ENCODE peak calls at places on chromosomes 4 and X, in five cellular contexts. One of them, this sample, is unnamed.

GRCh38 chrX:45715787-45716186 is 515.1 kb upstream of the DIPK2B start:
- DNase-seq in AG04450: no peak
- DNase-seq in AG09309: no peak
- DNase-seq in CD8-positive, alpha-beta T cell: no peak
- DNase-seq in cardiac fibroblast: no peak
- DNase-seq in this sample: no peak

GRCh38 chr4:139628184-139629012 is 37.2 kb upstream of the MGST2 start:
- DNase-seq in AG09309: no peak
- DNase-seq in cardiac fibroblast: no peak
- DNase-seq in CD8-positive, alpha-beta T cell: no peak
- DNase-seq in AG04450: no peak
- DNase-seq in this sample: no peak

GRCh38 chrX:22365460-22365859 is 92.7 kb downstream of the CBLL2 start:
- DNase-seq in CD8-positive, alpha-beta T cell: no peak
- DNase-seq in AG04450: no peak
- DNase-seq in cardiac fibroblast: peak; percentile 41
- DNase-seq in AG09309: peak; percentile 47
- DNase-seq in this sample: peak; percentile 88

GRCh38 chr4:81712714-81713113 is 241.0 kb upstream of the RASGEF1B start:
- DNase-seq in AG04450: no peak
- DNase-seq in AG09309: no peak
- DNase-seq in CD8-positive, alpha-beta T cell: no peak
- DNase-seq in cardiac fibroblast: no peak
- DNase-seq in this sample: no peak

GRCh38 chrX:54695816-54696487 is 102.1 kb downstream of the ITIH6 start:
- DNase-seq in cardiac fibroblast: no peak
- DNase-seq in AG04450: no peak
- DNase-seq in AG09309: no peak
- DNase-seq in CD8-positive, alpha-beta T cell: no peak
- DNase-seq in this sample: no peak

GRCh38 chrX:155923200-155923599 is 42.1 kb downstream of the VAMP7 start:
- DNase-seq in cardiac fibroblast: no peak
- DNase-seq in AG04450: no peak
- DNase-seq in AG09309: no peak
- DNase-seq in CD8-positive, alpha-beta T cell: no peak
- DNase-seq in this sample: no peak

GRCh38 chr4:86131456-86131855 is 228.4 kb downstream of the MAPK10 start:
- DNase-seq in AG09309: no peak
- DNase-seq in CD8-positive, alpha-beta T cell: no peak
- DNase-seq in AG04450: no peak
- DNase-seq in cardiac fibroblast: no peak
- DNase-seq in this sample: no peak

GRCh38 chr4:126081336-126081735 is 766.6 kb downstream of the FAT4 start:
- DNase-seq in cardiac fibroblast: no peak
- DNase-seq in AG09309: no peak
- DNase-seq in AG04450: no peak
- DNase-seq in CD8-positive, alpha-beta T cell: no peak
- DNase-seq in this sample: no peak

GRCh38 chr4:126541820-126542219 is 1090.9 kb upstream of the INTU start:
- DNase-seq in AG04450: no peak
- DNase-seq in CD8-positive, alpha-beta T cell: no peak
- DNase-seq in AG09309: no peak
- DNase-seq in cardiac fibroblast: no peak
- DNase-seq in this sample: peak; percentile 45

GRCh38 chr4:173301518-173302201 is 32.5 kb downstream of the HMGB2 start:
- DNase-seq in AG09309: no peak
- DNase-seq in cardiac fibroblast: peak; percentile 55
- DNase-seq in AG04450: peak; percentile 16
- DNase-seq in CD8-positive, alpha-beta T cell: no peak
- DNase-seq in this sample: peak; percentile 9

GRCh38 chr4:107044170-107044569 is 8.1 kb upstream of the DKK2 start:
- DNase-seq in AG09309: no peak
- DNase-seq in CD8-positive, alpha-beta T cell: no peak
- DNase-seq in AG04450: no peak
- DNase-seq in cardiac fibroblast: peak; percentile 6
- DNase-seq in this sample: no peak

GRCh38 chrX:129876734-129877395 is 29.1 kb upstream of the UTP14A start:
- DNase-seq in CD8-positive, alpha-beta T cell: no peak
- DNase-seq in cardiac fibroblast: peak; percentile 10
- DNase-seq in AG04450: no peak
- DNase-seq in AG09309: no peak
- DNase-seq in this sample: peak; percentile 4

GRCh38 chrX:120145295-120145925 is 13.0 kb upstream of the RHOXF2 start:
- DNase-seq in cardiac fibroblast: no peak
- DNase-seq in AG09309: no peak
- DNase-seq in CD8-positive, alpha-beta T cell: no peak
- DNase-seq in AG04450: no peak
- DNase-seq in this sample: no peak

GRCh38 chr4:140049924-140050681 is 103.9 kb downstream of the MAML3 start:
- DNase-seq in AG09309: no peak
- DNase-seq in AG04450: no peak
- DNase-seq in cardiac fibroblast: peak; percentile 57
- DNase-seq in CD8-positive, alpha-beta T cell: no peak
- DNase-seq in this sample: no peak

GRCh38 chrX:34563809-34564208 is 93.3 kb downstream of the TMEM47 start:
- DNase-seq in CD8-positive, alpha-beta T cell: no peak
- DNase-seq in AG09309: no peak
- DNase-seq in AG04450: no peak
- DNase-seq in cardiac fibroblast: no peak
- DNase-seq in this sample: no peak

GRCh38 chr4:118888666-118889312 is at the start of gene SYNPO2:
- DNase-seq in CD8-positive, alpha-beta T cell: peak; percentile 54
- DNase-seq in cardiac fibroblast: peak; percentile 94
- DNase-seq in AG04450: peak; percentile 54
- DNase-seq in AG09309: peak; percentile 31
- DNase-seq in this sample: peak; percentile 67
- H3K4me3 ChIP-seq in CD8-positive, alpha-beta T cell: peak within 1 kb of the TSS; percentile 43
- H3K4me3 ChIP-seq in cardiac fibroblast: peak within 1 kb of the TSS; percentile 72
- H3K4me3 ChIP-seq in AG04450: peak within 1 kb of the TSS; percentile 67
- H3K4me3 ChIP-seq in AG09309: peak within 1 kb of the TSS; percentile 28
- H3K4me3 ChIP-seq in this sample: peak within 1 kb of the TSS; percentile 53

GRCh38 chr4:113827285-113827684 is 65.7 kb upstream of the CAMK2D start:
- DNase-seq in AG04450: no peak
- DNase-seq in AG09309: no peak
- DNase-seq in cardiac fibroblast: peak; percentile 7
- DNase-seq in CD8-positive, alpha-beta T cell: no peak
- DNase-seq in this sample: no peak

GRCh38 chr4:113823291-113823659 is 61.7 kb upstream of the CAMK2D start:
- DNase-seq in CD8-positive, alpha-beta T cell: no peak
- DNase-seq in AG04450: no peak
- DNase-seq in AG09309: no peak
- DNase-seq in cardiac fibroblast: no peak
- DNase-seq in this sample: no peak

GRCh38 chr4:113826431-113826830 is 64.9 kb upstream of the CAMK2D start:
- DNase-seq in cardiac fibroblast: peak; percentile 31
- DNase-seq in AG09309: no peak
- DNase-seq in CD8-positive, alpha-beta T cell: no peak
- DNase-seq in AG04450: no peak
- DNase-seq in this sample: no peak

GRCh38 chr4:113822555-113823290 is 61.2 kb upstream of the CAMK2D start:
- DNase-seq in cardiac fibroblast: no peak
- DNase-seq in CD8-positive, alpha-beta T cell: no peak
- DNase-seq in AG04450: no peak
- DNase-seq in AG09309: no peak
- DNase-seq in this sample: no peak

GRCh38 chr4:113825272-113825671 is 63.7 kb upstream of the CAMK2D start:
- DNase-seq in AG09309: no peak
- DNase-seq in cardiac fibroblast: no peak
- DNase-seq in CD8-positive, alpha-beta T cell: peak; percentile 55
- DNase-seq in AG04450: no peak
- DNase-seq in this sample: no peak
- H3K4me3 ChIP-seq in AG09309: no peak overlapping the region
- H3K4me3 ChIP-seq in cardiac fibroblast: no peak overlapping the region
- H3K4me3 ChIP-seq in CD8-positive, alpha-beta T cell: no peak overlapping the region
- H3K4me3 ChIP-seq in AG04450: no peak overlapping the region
- H3K4me3 ChIP-seq in this sample: no peak overlapping the region

DNA sequence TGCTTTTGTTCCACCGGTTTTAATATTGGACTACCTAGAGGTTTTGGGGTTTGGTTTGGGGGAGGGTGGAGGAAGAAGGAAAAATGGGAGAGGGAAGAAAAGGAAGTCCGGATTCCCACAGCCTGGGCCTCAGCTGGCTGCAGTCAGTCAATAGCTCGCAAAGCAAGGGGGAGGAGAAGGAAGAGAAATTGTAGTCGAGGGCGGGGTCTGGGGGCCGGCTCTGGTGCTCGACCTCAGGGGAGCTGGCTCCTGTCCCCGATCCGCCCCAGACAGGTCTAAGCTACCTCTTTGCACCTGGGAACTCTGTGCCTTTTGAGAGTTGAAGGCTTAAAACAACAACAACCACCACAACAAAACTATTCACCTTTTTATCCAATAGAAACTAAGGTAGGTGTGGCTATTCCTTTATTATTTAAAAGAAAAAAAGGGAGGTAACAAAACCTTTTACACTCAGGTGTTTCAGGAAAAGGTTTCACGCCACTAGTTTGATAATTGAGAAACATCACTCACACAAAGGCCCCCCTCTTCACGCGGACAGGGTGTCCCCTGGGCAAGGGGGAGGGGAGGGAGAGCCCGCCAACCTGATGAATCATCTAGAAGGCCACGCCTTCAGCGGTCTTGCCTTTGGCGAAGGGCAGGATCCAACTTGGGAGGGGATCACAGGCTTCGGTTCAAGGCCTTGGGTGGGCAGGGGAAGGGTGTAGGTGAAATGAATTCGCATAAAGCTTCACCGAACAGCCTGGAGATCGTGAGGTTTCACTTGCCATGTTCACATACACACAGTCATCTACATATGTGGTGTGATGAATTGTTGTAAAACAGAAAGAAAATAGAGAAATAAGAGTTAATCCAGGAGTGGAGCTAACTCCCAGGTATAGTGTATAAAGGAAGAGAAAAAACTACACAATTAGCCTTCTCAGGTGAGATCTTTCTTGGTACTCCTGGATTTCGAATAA is 1.7 kb upstream of the LNX1 start:
- DNase-seq in AG09309: no peak
- DNase-seq in cardiac fibroblast: peak; percentile 46
- DNase-seq in CD8-positive, alpha-beta T cell: no peak
- DNase-seq in AG04450: no peak
- DNase-seq in this sample: no peak
- H3K4me3 ChIP-seq in AG09309: no peak overlapping the region
- H3K4me3 ChIP-seq in cardiac fibroblast: no peak overlapping the region
- H3K4me3 ChIP-seq in CD8-positive, alpha-beta T cell: no peak overlapping the region
- H3K4me3 ChIP-seq in AG04450: no peak overlapping the region
- H3K4me3 ChIP-seq in this sample: peak overlapping the region; percentile 12

GRCh38 chrX:103828529-103828928 is 3.5 kb downstream of the RAB9B start:
- DNase-seq in cardiac fibroblast: peak; percentile 12
- DNase-seq in CD8-positive, alpha-beta T cell: no peak
- DNase-seq in AG04450: no peak
- DNase-seq in AG09309: no peak
- DNase-seq in this sample: no peak

GRCh38 chrX:103831803-103832544 is at the start of gene RAB9B:
- DNase-seq in CD8-positive, alpha-beta T cell: peak; percentile 70
- DNase-seq in AG04450: no peak
- DNase-seq in cardiac fibroblast: peak; percentile 42
- DNase-seq in AG09309: no peak
- DNase-seq in this sample: no peak

GRCh38 chrX:103825881-103826280 is 6.2 kb downstream of the RAB9B start:
- DNase-seq in cardiac fibroblast: no peak
- DNase-seq in AG04450: no peak
- DNase-seq in CD8-positive, alpha-beta T cell: no peak
- DNase-seq in AG09309: no peak
- DNase-seq in this sample: no peak

GRCh38 chrX:103831342-103831802 is 685 bp downstream of the RAB9B start:
- DNase-seq in cardiac fibroblast: no peak
- DNase-seq in AG09309: no peak
- DNase-seq in CD8-positive, alpha-beta T cell: no peak
- DNase-seq in AG04450: no peak
- DNase-seq in this sample: no peak

GRCh38 chrX:103830848-103831247 is 1.2 kb downstream of the RAB9B start:
- DNase-seq in AG04450: no peak
- DNase-seq in CD8-positive, alpha-beta T cell: no peak
- DNase-seq in cardiac fibroblast: no peak
- DNase-seq in AG09309: no peak
- DNase-seq in this sample: no peak
- H3K4me3 ChIP-seq in AG04450: no peak overlapping the region
- H3K4me3 ChIP-seq in CD8-positive, alpha-beta T cell: no peak overlapping the region
- H3K4me3 ChIP-seq in cardiac fibroblast: no peak overlapping the region
- H3K4me3 ChIP-seq in AG09309: no peak overlapping the region
- H3K4me3 ChIP-seq in this sample: no peak overlapping the region

GRCh38 chrX:13088155-13088485 is 43.7 kb upstream of the FAM9C start:
- DNase-seq in cardiac fibroblast: no peak
- DNase-seq in AG04450: no peak
- DNase-seq in AG09309: no peak
- DNase-seq in CD8-positive, alpha-beta T cell: peak; percentile 69
- DNase-seq in this sample: no peak
- H3K4me3 ChIP-seq in cardiac fibroblast: no peak overlapping the region
- H3K4me3 ChIP-seq in AG04450: no peak overlapping the region
- H3K4me3 ChIP-seq in AG09309: no peak overlapping the region
- H3K4me3 ChIP-seq in CD8-positive, alpha-beta T cell: peak overlapping the region; percentile 10
- H3K4me3 ChIP-seq in this sample: no peak overlapping the region

GRCh38 chrX:1027680-1028079 is 184.8 kb downstream of the CRLF2 start:
- DNase-seq in AG09309: no peak
- DNase-seq in CD8-positive, alpha-beta T cell: no peak
- DNase-seq in cardiac fibroblast: no peak
- DNase-seq in AG04450: no peak
- DNase-seq in this sample: no peak
- H3K4me3 ChIP-seq in AG09309: no peak overlapping the region
- H3K4me3 ChIP-seq in CD8-positive, alpha-beta T cell: no peak overlapping the region
- H3K4me3 ChIP-seq in cardiac fibroblast: no peak overlapping the region
- H3K4me3 ChIP-seq in AG04450: no peak overlapping the region
- H3K4me3 ChIP-seq in this sample: no peak overlapping the region